ENCODE peak calls at places on chromosomes 5 and 9, in six cellular contexts. E is AML-193, W is AG09309, R is frontal cortex, X is SK-MEL-5, B is ELR. U is an unnamed sample.

GRCh38 chr5:32990593-32991415 is 279.7 kb downstream of the NPR3 start:
- DNase-seq in R (no peak), X (no peak), W (no peak), B (no peak), E (no peak), U (peak)

GRCh38 chr9:127505396-127506116 is 54.2 kb downstream of the LRSAM1 start:
- DNase-seq in X (peak), W (no peak), R (no peak), E (peak), B (peak), U (no peak)

GRCh38 chr9:138044485-138045383 is 167.2 kb downstream of the CACNA1B start:
- DNase-seq in X (no peak), W (no peak), R (no peak), B (no peak), E (no peak), U (no peak)

GRCh38 chr5:161034456-161034855 is 182.4 kb upstream of the ATP10B start:
- DNase-seq in X (no peak), W (no peak), R (no peak), E (no peak), B (no peak), U (no peak)

GRCh38 chr9:69573666-69574456 is 98.3 kb downstream of the APBA1 start:
- DNase-seq in E (no peak), X (no peak), B (peak), W (no peak), R (no peak), U (no peak)

GRCh38 chr5:97142521-97143254 is at the start of gene LIX1:
- DNase-seq in R (peak), W (no peak), B (peak), X (peak), E (peak), U (no peak)

GRCh38 chr9:131405858-131406566 is 12.1 kb downstream of the PRRC2B start:
- DNase-seq in X (no peak), B (no peak), E (no peak), W (no peak), R (no peak), U (no peak)

GRCh38 chr9:117616436-117616835 is 87.8 kb upstream of the TLR4 start:
- DNase-seq in R (no peak), B (no peak), W (no peak), E (no peak), X (no peak), U (no peak)

GRCh38 chr9:71839665-71840064 is 71.3 kb downstream of the ABHD17B start:
- DNase-seq in E (no peak), B (no peak), R (no peak), X (no peak), W (no peak), U (no peak)

GRCh38 chr9:76373173-76373771 is 21.0 kb downstream of the RFK start:
- DNase-seq in B (peak), W (no peak), R (no peak), X (peak), E (no peak), U (peak)

GRCh38 chr5:1227669-1228068 is 2.5 kb downstream of the SLC6A18 start:
- DNase-seq in E (no peak), X (no peak), R (no peak), B (peak), W (no peak), U (no peak)

GRCh38 chr9:78023003-78023741 is 8.4 kb downstream of the GNAQ start:
- DNase-seq in W (peak), E (peak), X (no peak), R (no peak), B (peak), U (peak)

GRCh38 chr5:168020522-168021294 is 270.7 kb upstream of the WWC1 start:
- DNase-seq in X (peak), W (no peak), E (no peak), R (no peak), B (peak), U (peak)

GRCh38 chr5:176441921-176442323 is 6.3 kb upstream of the FAF2 start:
- DNase-seq in R (no peak), X (no peak), E (no peak), W (no peak), B (peak), U (no peak)

GRCh38 chr9:445033-445432 is 230.4 kb downstream of the DOCK8 start:
- DNase-seq in R (no peak), X (no peak), B (no peak), E (no peak), W (no peak), U (no peak)

GRCh38 chr5:96113170-96113939 is 151.7 kb upstream of the ELL2 start:
- DNase-seq in E (no peak), R (no peak), W (no peak), B (peak), X (no peak), U (no peak)

GRCh38 chr5:166377756-166378155 is 1913.7 kb upstream of the WWC1 start:
- DNase-seq in R (no peak), X (peak), B (no peak), W (no peak), E (no peak), U (no peak)

GRCh38 chr9:124282442-124283231 is 24.9 kb downstream of the NEK6 start:
- DNase-seq in X (peak), R (no peak), B (no peak), W (no peak), E (no peak), U (peak)

GRCh38 chr5:72228957-72229356 is 91.1 kb downstream of the MRPS27 start:
- DNase-seq in X (no peak), E (no peak), R (no peak), W (no peak), B (no peak), U (no peak)

GRCh38 chr5:80711938-80712337 is 57.2 kb upstream of the DHFR start:
- DNase-seq in X (peak), W (no peak), R (no peak), E (no peak), B (peak), U (no peak)

GRCh38 chr5:168858371-168858770 is 279.2 kb upstream of the PANK3 start:
- DNase-seq in R (no peak), X (no peak), W (no peak), B (no peak), E (no peak), U (no peak)

GRCh38 chr5:61702784-61703183 is 370.7 kb downstream of the ZSWIM6 start:
- DNase-seq in B (no peak), R (no peak), W (no peak), E (no peak), X (no peak), U (no peak)

GRCh38 chr9:76759726-76760125 is 4.5 kb upstream of the PCA3 start:
- DNase-seq in E (no peak), W (no peak), B (no peak), X (no peak), R (no peak), U (no peak)

GRCh38 chr5:150600951-150601773 is 39.3 kb upstream of the SYNPO start:
- DNase-seq in W (no peak), E (no peak), B (no peak), R (no peak), X (no peak), U (no peak)

GRCh38 chr9:69391946-69392345 is 66.9 kb downstream of the ENTREP1 start:
- DNase-seq in R (no peak), X (peak), E (no peak), W (no peak), B (no peak), U (peak)

GRCh38 chr9:123364241-123364824 is 8.3 kb downstream of the CRB2 start:
- DNase-seq in B (no peak), W (no peak), R (peak), X (no peak), E (no peak), U (peak)

GRCh38 chr9:70480405-70480980 is 66.0 kb upstream of the KLF9 start:
- DNase-seq in E (no peak), B (no peak), W (no peak), X (no peak), R (no peak), U (peak)

GRCh38 chr5:80998590-80998979 is 38.4 kb downstream of the RASGRF2 start:
- DNase-seq in B (no peak), W (no peak), X (no peak), R (no peak), E (no peak), U (no peak)

GRCh38 chr5:15502208-15502607 is 2.2 kb downstream of the FBXL7 start:
- DNase-seq in R (no peak), E (no peak), X (peak), W (no peak), B (peak), U (no peak)

GRCh38 chr5:93621340-93621872 is 38.4 kb downstream of the NR2F1 start:
- DNase-seq in E (no peak), W (no peak), X (peak), B (peak), R (peak), U (no peak)

GRCh38 chr9:96242829-96243228 is 59.1 kb downstream of the HSD17B3 start:
- DNase-seq in B (no peak), R (no peak), W (no peak), X (no peak), E (no peak), U (no peak)

GRCh38 chr5:159916841-159917761 is 819 bp downstream of the ADRA1B start:
- DNase-seq in R (no peak), W (no peak), E (no peak), X (no peak), B (no peak), U (no peak)

GRCh38 chr5:21594566-21594965 is 1258.6 kb downstream of the CDH12 start:
- DNase-seq in X (no peak), E (no peak), R (no peak), W (no peak), B (no peak), U (no peak)

GRCh38 chr9:18075253-18075977 is 398.5 kb upstream of the ADAMTSL1 start:
- DNase-seq in W (no peak), X (no peak), R (no peak), E (no peak), B (no peak), U (no peak)

GRCh38 chr5:135246923-135247795 is 151.9 kb downstream of the MACROH2A1 start:
- DNase-seq in E (no peak), X (peak), R (no peak), B (peak), W (peak), U (peak)

GRCh38 chr9:116020801-116021200 is 132.8 kb upstream of the PAPPA start:
- DNase-seq in X (no peak), B (peak), R (no peak), W (no peak), E (no peak), U (no peak)